ENCODE peak calls at places on chromosomes 7 and 10, in five cellular contexts. H is neural progenitor cell; C is NCI-H1694 treated with DMSO at 0.1 percent for 48 hours; E is CD4-positive, alpha-beta T cell; L is astrocyte of the spinal cord. Y is an unnamed sample.

GRCh38 chr7:155792999-155793560 is 19.2 kb downstream of the SHH start:
- DNase-seq in E (no peak), L (no peak), H (no peak), C (no peak), Y (no peak)

GRCh38 chr10:110860576-110861241 is 11.0 kb upstream of the PDCD4 start:
- DNase-seq in L (no peak), H (no peak), C (peak), E (peak), Y (no peak)

GRCh38 chr10:87864497-87865059 is 1.2 kb downstream of the PTEN start:
- DNase-seq in H (peak), L (peak), C (peak), E (no peak), Y (no peak)

GRCh38 chr7:3301472-3301778 is 373 bp downstream of the SDK1 start:
- DNase-seq in L (no peak), H (peak), C (no peak), E (no peak), Y (no peak)

GRCh38 chr10:88803641-88804040 is 1.1 kb downstream of the LIPM start:
- DNase-seq in L (no peak), H (no peak), C (no peak), E (no peak), Y (no peak)

GRCh38 chr7:134502972-134503371 is 24.4 kb upstream of the AKR1B10 start:
- DNase-seq in L (no peak), C (no peak), E (no peak), H (no peak), Y (no peak)

GRCh38 chr10:43125881-43126731 is 12.1 kb upstream of the CSGALNACT2 start:
- DNase-seq in L (no peak), H (no peak), C (no peak), E (no peak), Y (no peak)

GRCh38 chr10:125123363-125124113 is 36.8 kb downstream of the CTBP2 start:
- DNase-seq in E (no peak), L (peak), C (no peak), H (no peak), Y (peak)

Y was measured in lower lobe of right lung.